ENCODE peak calls at places on chromosome X, in eight cellular contexts. Z is GM04504, N is GOT3, H is GM23338, K is skeletal muscle cell, E is NCI-H748 treated with DMSO at 0.1 percent for 48 hours, O is Kasumi-1, B is tibial nerve. Y is an unnamed sample.
A peak's percentile ranks its signal among the peaks of the same experiment; 100 is the strongest.

GRCh38 chrX:84188320-84188834 is 378 bp upstream of the RPS6KA6 start:
- DNase-seq in B (peak; percentile 4), E (peak; percentile 57), H (peak; percentile 61), Z (no peak), K (no peak), O (no peak), N (no peak), Y (peak; percentile 43)

GRCh38 chrX:150298841-150299551 is 64.1 kb upstream of the MAMLD1 start:
- DNase-seq in O (no peak), H (no peak), Z (no peak), E (no peak), B (no peak), N (no peak), K (no peak), Y (no peak)

GRCh38 chrX:17361620-17362019 is 13.4 kb upstream of the NHS start:
- DNase-seq in O (no peak), E (no peak), N (no peak), B (no peak), K (no peak), Z (no peak), H (peak; percentile 86), Y (peak; percentile 42)

GRCh38 chrX:68061206-68061535 is 372.1 kb downstream of the OPHN1 start:
- DNase-seq in E (no peak), K (no peak), H (no peak), O (no peak), Z (no peak), N (no peak), B (no peak), Y (no peak)

GRCh38 chrX:21487832-21488231 is 113.6 kb downstream of the CNKSR2 start:
- DNase-seq in H (peak; percentile 9), Z (no peak), B (no peak), N (no peak), K (no peak), O (peak; percentile 33), E (peak; percentile 84), Y (no peak)

GRCh38 chrX:152821145-152821765 is 9.3 kb downstream of the CETN2 start:
- DNase-seq in H (peak; percentile 74), N (no peak), E (no peak), O (peak; percentile 33), Z (no peak), K (no peak), B (no peak), Y (peak; percentile 55)

GRCh38 chrX:39755152-39756032 is 342.4 kb downstream of the BCOR start:
- DNase-seq in Z (peak; percentile 85), K (peak; percentile 90), N (peak; percentile 74), B (peak; percentile 62), E (no peak), O (no peak), H (no peak), Y (peak; percentile 35)

GRCh38 chrX:74250574-74250973 is 53.4 kb upstream of the ZCCHC13 start:
- DNase-seq in H (no peak), O (no peak), E (no peak), N (no peak), B (no peak), Z (no peak), K (no peak), Y (no peak)

GRCh38 chrX:103629295-103630170 is 758 bp downstream of the TCEAL1 start:
- DNase-seq in H (peak; percentile 79), N (peak; percentile 4), O (peak; percentile 53), B (peak; percentile 43), Z (peak; percentile 39), E (peak; percentile 32), K (peak; percentile 25), Y (peak; percentile 57)

GRCh38 chrX:150146271-150146888 is 208.1 kb upstream of the EOLA2 start:
- DNase-seq in K (no peak), H (peak; percentile 9), N (no peak), E (no peak), B (no peak), O (no peak), Z (no peak), Y (no peak)

GRCh38 chrX:154396948-154397887 is 959 bp upstream of the RPL10 start:
- DNase-seq in E (peak; percentile 29), K (no peak), H (peak; percentile 57), Z (no peak), B (peak; percentile 52), N (no peak), O (peak; percentile 50), Y (peak; percentile 49)

GRCh38 chrX:19888419-19888879 is 1.0 kb upstream of the SH3KBP1 start:
- DNase-seq in K (peak; percentile 29), E (peak; percentile 10), H (peak; percentile 75), N (peak; percentile 7), B (peak; percentile 59), O (peak; percentile 59), Z (no peak), Y (peak; percentile 60)

GRCh38 chrX:9708923-9709553 is 56.6 kb downstream of the GPR143 start:
- DNase-seq in N (no peak), K (peak; percentile 10), O (peak; percentile 72), H (peak; percentile 73), E (peak; percentile 39), B (peak; percentile 30), Z (peak; percentile 21), Y (peak; percentile 74)

GRCh38 chrX:72054776-72055495 is 76.8 kb downstream of the RTL5 start:
- DNase-seq in Z (no peak), E (no peak), N (no peak), K (no peak), O (no peak), B (no peak), H (peak; percentile 78), Y (peak; percentile 9)

GRCh38 chrX:149937881-149938426 is 337 bp downstream of the EOLA2 start:
- DNase-seq in K (no peak), N (no peak), O (peak; percentile 0), B (no peak), E (no peak), H (peak; percentile 20), Z (no peak), Y (no peak)

GRCh38 chrX:140141444-140142029 is 176.2 kb upstream of the CXorf66 start:
- DNase-seq in B (peak; percentile 14), K (no peak), E (peak; percentile 13), N (no peak), H (peak; percentile 44), O (peak; percentile 44), Z (no peak), Y (peak; percentile 29)

GRCh38 chrX:42930951-42931350 is 153.0 kb upstream of the PPP1R2C start:
- DNase-seq in K (no peak), N (no peak), B (no peak), O (no peak), E (no peak), H (no peak), Z (no peak), Y (no peak)

GRCh38 chrX:5730561-5730960 is 498.1 kb downstream of the NLGN4X start:
- DNase-seq in B (no peak), N (no peak), E (no peak), Z (no peak), K (no peak), H (no peak), O (no peak), Y (no peak)

GRCh38 chrX:53681661-53682060 is 4.9 kb downstream of the HUWE1 start:
- DNase-seq in B (no peak), E (no peak), H (no peak), K (no peak), N (no peak), Z (no peak), O (no peak), Y (no peak)

GRCh38 chrX:111829345-111829744 is 46.6 kb upstream of the TRPC5OS start:
- DNase-seq in O (no peak), N (no peak), K (no peak), Z (no peak), E (no peak), H (no peak), B (no peak), Y (no peak)

Y was measured in iPS-NIHi11.